ENCODE peak calls at places on chromosomes 11 and 22, in six cellular contexts. One of them, this sample, is unnamed.

GRCh38 chr22:29215012-29215860 is 9.5 kb downstream of the EMID1 start:
- DNase-seq in aorta: no peak
- DNase-seq in retina: no peak
- DNase-seq in hypothalamus: no peak
- DNase-seq in activated CD4-positive, alpha-beta T cell treated with anti-CD3 and anti-CD28 coated beads, Interleukin-2, amount 10 ng/mL, durations not matched to agents 7 days and 5 days: no peak
- DNase-seq in NCI-H1092 treated with DMSO at 0.1 percent for 48 hours: no peak
- DNase-seq in this sample: no peak

GRCh38 chr11:44191322-44192014 is 96.0 kb downstream of the EXT2 start:
- DNase-seq in NCI-H1092 treated with DMSO at 0.1 percent for 48 hours: peak
- DNase-seq in activated CD4-positive, alpha-beta T cell treated with anti-CD3 and anti-CD28 coated beads, Interleukin-2, amount 10 ng/mL, durations not matched to agents 7 days and 5 days: no peak
- DNase-seq in retina: no peak
- DNase-seq in aorta: no peak
- DNase-seq in hypothalamus: no peak
- DNase-seq in this sample: no peak

GRCh38 chr22:49774046-49774445 is 53.6 kb downstream of the BRD1 start:
- DNase-seq in hypothalamus: no peak
- DNase-seq in NCI-H1092 treated with DMSO at 0.1 percent for 48 hours: no peak
- DNase-seq in aorta: no peak
- DNase-seq in activated CD4-positive, alpha-beta T cell treated with anti-CD3 and anti-CD28 coated beads, Interleukin-2, amount 10 ng/mL, durations not matched to agents 7 days and 5 days: no peak
- DNase-seq in retina: no peak
- DNase-seq in this sample: no peak

GRCh38 chr22:30044369-30044768 is 35.9 kb upstream of the HORMAD2 start:
- DNase-seq in retina: no peak
- DNase-seq in NCI-H1092 treated with DMSO at 0.1 percent for 48 hours: peak
- DNase-seq in activated CD4-positive, alpha-beta T cell treated with anti-CD3 and anti-CD28 coated beads, Interleukin-2, amount 10 ng/mL, durations not matched to agents 7 days and 5 days: no peak
- DNase-seq in hypothalamus: no peak
- DNase-seq in aorta: no peak
- DNase-seq in this sample: no peak

GRCh38 chr11:36033082-36033751 is 89.4 kb downstream of the LDLRAD3 start:
- DNase-seq in NCI-H1092 treated with DMSO at 0.1 percent for 48 hours: no peak
- DNase-seq in hypothalamus: no peak
- DNase-seq in aorta: no peak
- DNase-seq in retina: no peak
- DNase-seq in activated CD4-positive, alpha-beta T cell treated with anti-CD3 and anti-CD28 coated beads, Interleukin-2, amount 10 ng/mL, durations not matched to agents 7 days and 5 days: no peak
- DNase-seq in this sample: no peak

GRCh38 chr11:93933230-93933629 is 82.8 kb upstream of the VSTM5 start:
- DNase-seq in activated CD4-positive, alpha-beta T cell treated with anti-CD3 and anti-CD28 coated beads, Interleukin-2, amount 10 ng/mL, durations not matched to agents 7 days and 5 days: no peak
- DNase-seq in hypothalamus: no peak
- DNase-seq in aorta: no peak
- DNase-seq in NCI-H1092 treated with DMSO at 0.1 percent for 48 hours: no peak
- DNase-seq in retina: no peak
- DNase-seq in this sample: no peak

GRCh38 chr11:29634248-29634647 is 382.6 kb downstream of the KCNA4 start:
- DNase-seq in NCI-H1092 treated with DMSO at 0.1 percent for 48 hours: no peak
- DNase-seq in activated CD4-positive, alpha-beta T cell treated with anti-CD3 and anti-CD28 coated beads, Interleukin-2, amount 10 ng/mL, durations not matched to agents 7 days and 5 days: no peak
- DNase-seq in retina: no peak
- DNase-seq in hypothalamus: no peak
- DNase-seq in aorta: no peak
- DNase-seq in this sample: peak

GRCh38 chr11:37108436-37109204 is 510.6 kb upstream of the RAG2 start:
- DNase-seq in activated CD4-positive, alpha-beta T cell treated with anti-CD3 and anti-CD28 coated beads, Interleukin-2, amount 10 ng/mL, durations not matched to agents 7 days and 5 days: no peak
- DNase-seq in NCI-H1092 treated with DMSO at 0.1 percent for 48 hours: no peak
- DNase-seq in retina: no peak
- DNase-seq in aorta: no peak
- DNase-seq in hypothalamus: no peak
- DNase-seq in this sample: no peak

GRCh38 chr11:76891285-76891684 is 30.6 kb downstream of the ACER3 start:
- DNase-seq in retina: peak
- DNase-seq in activated CD4-positive, alpha-beta T cell treated with anti-CD3 and anti-CD28 coated beads, Interleukin-2, amount 10 ng/mL, durations not matched to agents 7 days and 5 days: no peak
- DNase-seq in NCI-H1092 treated with DMSO at 0.1 percent for 48 hours: no peak
- DNase-seq in aorta: no peak
- DNase-seq in hypothalamus: no peak
- DNase-seq in this sample: no peak

GRCh38 chr22:37157516-37158289 is 8.0 kb upstream of the IL2RB start:
- DNase-seq in retina: no peak
- DNase-seq in activated CD4-positive, alpha-beta T cell treated with anti-CD3 and anti-CD28 coated beads, Interleukin-2, amount 10 ng/mL, durations not matched to agents 7 days and 5 days: no peak
- DNase-seq in aorta: no peak
- DNase-seq in hypothalamus: no peak
- DNase-seq in NCI-H1092 treated with DMSO at 0.1 percent for 48 hours: no peak
- DNase-seq in this sample: no peak

GRCh38 chr11:14179126-14179820 is 179.7 kb downstream of the RRAS2 start:
- DNase-seq in aorta: no peak
- DNase-seq in hypothalamus: no peak
- DNase-seq in activated CD4-positive, alpha-beta T cell treated with anti-CD3 and anti-CD28 coated beads, Interleukin-2, amount 10 ng/mL, durations not matched to agents 7 days and 5 days: no peak
- DNase-seq in NCI-H1092 treated with DMSO at 0.1 percent for 48 hours: no peak
- DNase-seq in retina: peak
- DNase-seq in this sample: no peak

GRCh38 chr11:5291207-5291838 is 10.4 kb downstream of the OR51B4 start:
- DNase-seq in retina: no peak
- DNase-seq in aorta: no peak
- DNase-seq in NCI-H1092 treated with DMSO at 0.1 percent for 48 hours: no peak
- DNase-seq in activated CD4-positive, alpha-beta T cell treated with anti-CD3 and anti-CD28 coated beads, Interleukin-2, amount 10 ng/mL, durations not matched to agents 7 days and 5 days: no peak
- DNase-seq in hypothalamus: no peak
- DNase-seq in this sample: peak

GRCh38 chr11:11036185-11037161 is 178.6 kb upstream of the ZBED5 start:
- DNase-seq in hypothalamus: no peak
- DNase-seq in NCI-H1092 treated with DMSO at 0.1 percent for 48 hours: peak
- DNase-seq in activated CD4-positive, alpha-beta T cell treated with anti-CD3 and anti-CD28 coated beads, Interleukin-2, amount 10 ng/mL, durations not matched to agents 7 days and 5 days: peak
- DNase-seq in retina: peak
- DNase-seq in aorta: no peak
- DNase-seq in this sample: peak

GRCh38 chr11:70205049-70205725 is 2.1 kb downstream of the FADD start:
- DNase-seq in hypothalamus: no peak
- DNase-seq in retina: no peak
- DNase-seq in aorta: no peak
- DNase-seq in activated CD4-positive, alpha-beta T cell treated with anti-CD3 and anti-CD28 coated beads, Interleukin-2, amount 10 ng/mL, durations not matched to agents 7 days and 5 days: no peak
- DNase-seq in NCI-H1092 treated with DMSO at 0.1 percent for 48 hours: no peak
- DNase-seq in this sample: no peak

GRCh38 chr11:75347781-75348613 is 3.5 kb downstream of the ARRB1 start:
- DNase-seq in hypothalamus: no peak
- DNase-seq in aorta: no peak
- DNase-seq in retina: no peak
- DNase-seq in activated CD4-positive, alpha-beta T cell treated with anti-CD3 and anti-CD28 coated beads, Interleukin-2, amount 10 ng/mL, durations not matched to agents 7 days and 5 days: no peak
- DNase-seq in NCI-H1092 treated with DMSO at 0.1 percent for 48 hours: no peak
- DNase-seq in this sample: no peak

GRCh38 chr22:49740242-49740641 is 87.4 kb downstream of the BRD1 start:
- DNase-seq in hypothalamus: no peak
- DNase-seq in aorta: no peak
- DNase-seq in activated CD4-positive, alpha-beta T cell treated with anti-CD3 and anti-CD28 coated beads, Interleukin-2, amount 10 ng/mL, durations not matched to agents 7 days and 5 days: no peak
- DNase-seq in NCI-H1092 treated with DMSO at 0.1 percent for 48 hours: no peak
- DNase-seq in retina: no peak
- DNase-seq in this sample: no peak

GRCh38 chr11:124108158-124108557 is 7.1 kb upstream of the VWA5A start:
- DNase-seq in NCI-H1092 treated with DMSO at 0.1 percent for 48 hours: peak
- DNase-seq in retina: no peak
- DNase-seq in hypothalamus: no peak
- DNase-seq in activated CD4-positive, alpha-beta T cell treated with anti-CD3 and anti-CD28 coated beads, Interleukin-2, amount 10 ng/mL, durations not matched to agents 7 days and 5 days: peak
- DNase-seq in aorta: no peak
- DNase-seq in this sample: peak

GRCh38 chr11:73141031-73141308 is 1.1 kb downstream of the FCHSD2 start:
- DNase-seq in aorta: peak
- DNase-seq in activated CD4-positive, alpha-beta T cell treated with anti-CD3 and anti-CD28 coated beads, Interleukin-2, amount 10 ng/mL, durations not matched to agents 7 days and 5 days: peak
- DNase-seq in retina: no peak
- DNase-seq in NCI-H1092 treated with DMSO at 0.1 percent for 48 hours: peak
- DNase-seq in hypothalamus: no peak
- DNase-seq in this sample: no peak